ENCODE peak calls at places on chromosomes 2 and 18, in eight cellular contexts. X is CD8-positive, alpha-beta memory T cell; B is germinal center; M is left cardiac atrium; H is ecto neural progenitor cell; N is NT2/D1; Q is RPMI8226; W is GM20000. T is an unnamed sample.

GRCh38 chr2:178297091-178297411 is 102.7 kb downstream of the OSBPL6 start:
- DNase-seq in X (no peak), B (no peak), M (no peak), H (no peak), N (no peak), Q (no peak), W (no peak), T (no peak)

GRCh38 chr2:182066439-182067061 is 80.9 kb downstream of the PPP1R1C start:
- DNase-seq in X (no peak), B (no peak), M (no peak), H (no peak), N (no peak), Q (no peak), W (no peak), T (no peak)

GRCh38 chr2:67108231-67108630 is 288.9 kb upstream of the ETAA1 start:
- DNase-seq in X (no peak), B (no peak), M (no peak), H (no peak), N (no peak), Q (peak; percentile 4), W (no peak), T (no peak)

GRCh38 chr2:146817613-146818012 is 1027.2 kb upstream of the ACVR2A start:
- DNase-seq in X (no peak), B (no peak), M (no peak), H (no peak), N (no peak), Q (no peak), W (no peak), T (no peak)

GRCh38 chr2:62774555-62775366 is 69.2 kb downstream of the EHBP1 start:
- DNase-seq in X (peak; percentile 30), B (peak; percentile 9), M (no peak), H (no peak), N (peak; percentile 16), Q (peak; percentile 46), W (peak; percentile 23), T (peak; percentile 7)

GRCh38 chr2:5691659-5692529 is at the start of gene SOX11:
- DNase-seq in X (no peak), B (peak; percentile 20), M (peak; percentile 59), H (peak; percentile 96), N (peak; percentile 90), Q (no peak), W (peak; percentile 47), T (no peak)

GRCh38 chr18:56038258-56039030 is 450.5 kb upstream of the TCF4 start:
- DNase-seq in X (no peak), B (peak; percentile 2), M (no peak), H (no peak), N (no peak), Q (no peak), W (no peak), T (no peak)

GRCh38 chr2:110116033-110116710 is 550 bp upstream of the MALL start:
- DNase-seq in X (no peak), B (no peak), M (peak; percentile 77), H (peak; percentile 60), N (peak; percentile 23), Q (peak; percentile 5), W (peak; percentile 36), T (no peak)

GRCh38 chr18:80147418-80148315 is 38.6 kb downstream of the ADNP2 start:
- DNase-seq in X (peak; percentile 77), B (peak; percentile 78), M (peak; percentile 87), H (peak; percentile 77), N (peak; percentile 50), Q (peak; percentile 90), W (peak; percentile 83), T (peak; percentile 41)

GRCh38 chr2:168136392-168136977 is 110.9 kb downstream of the STK39 start:
- DNase-seq in X (no peak), B (peak; percentile 17), M (no peak), H (no peak), N (no peak), Q (no peak), W (peak; percentile 13), T (no peak)

GRCh38 chr18:58286793-58287625 is 243.0 kb downstream of the NEDD4L start:
- DNase-seq in X (no peak), B (no peak), M (no peak), H (no peak), N (no peak), Q (no peak), W (no peak), T (no peak)

GRCh38 chr2:224098473-224098872 is 59.4 kb upstream of the SERPINE2 start:
- DNase-seq in X (no peak), B (no peak), M (peak; percentile 29), H (no peak), N (no peak), Q (no peak), W (no peak), T (no peak)

GRCh38 chr18:76468345-76469275 is 26.4 kb downstream of the ZNF516 start:
- DNase-seq in X (no peak), B (no peak), M (no peak), H (no peak), N (no peak), Q (no peak), W (no peak), T (no peak)

GRCh38 chr2:180122874-180123273 is 115.8 kb upstream of the CWC22 start:
- DNase-seq in X (no peak), B (no peak), M (no peak), H (no peak), N (no peak), Q (no peak), W (no peak), T (no peak)

GRCh38 chr18:5914971-5915370 is 19.6 kb upstream of the TMEM200C start:
- DNase-seq in X (no peak), B (no peak), M (no peak), H (no peak), N (no peak), Q (no peak), W (no peak), T (no peak)

GRCh38 chr18:2337552-2338141 is 233.7 kb downstream of the METTL4 start:
- DNase-seq in X (peak; percentile 13), B (peak; percentile 43), M (peak; percentile 27), H (no peak), N (no peak), Q (peak; percentile 20), W (peak; percentile 32), T (peak; percentile 26)

GRCh38 chr2:206192157-206192556 is 32.5 kb downstream of the EEF1B2 start:
- DNase-seq in X (no peak), B (no peak), M (no peak), H (no peak), N (no peak), Q (no peak), W (no peak), T (no peak)

GRCh38 chr2:186422226-186422625 is 63.8 kb upstream of the ZC3H15 start:
- DNase-seq in X (no peak), B (no peak), M (peak; percentile 40), H (no peak), N (no peak), Q (no peak), W (no peak), T (no peak)

GRCh38 chr2:97693476-97693875 is 19.9 kb upstream of the ZAP70 start:
- DNase-seq in X (no peak), B (no peak), M (no peak), H (no peak), N (no peak), Q (no peak), W (no peak), T (no peak)

GRCh38 chr2:155815851-155816250 is 516.7 kb downstream of the NR4A2 start:
- DNase-seq in X (no peak), B (no peak), M (no peak), H (no peak), N (peak; percentile 28), Q (peak; percentile 44), W (peak; percentile 16), T (peak; percentile 10)

GRCh38 chr2:171086352-171087290 is 74.1 kb downstream of the TLK1 start:
- DNase-seq in X (peak; percentile 73), B (peak; percentile 33), M (peak; percentile 27), H (peak; percentile 50), N (peak; percentile 22), Q (peak; percentile 17), W (peak; percentile 23), T (peak; percentile 22)

GRCh38 chr18:12769644-12770440 is 67.0 kb downstream of the PSMG2 start:
- DNase-seq in X (no peak), B (no peak), M (no peak), H (no peak), N (no peak), Q (no peak), W (no peak), T (no peak)

GRCh38 chr2:58796239-58796638 is 555.1 kb upstream of the FANCL start:
- DNase-seq in X (no peak), B (no peak), M (no peak), H (no peak), N (no peak), Q (no peak), W (no peak), T (no peak)

GRCh38 chr2:134381141-134381540 is 127.3 kb downstream of the MGAT5 start:
- DNase-seq in X (no peak), B (no peak), M (no peak), H (no peak), N (no peak), Q (no peak), W (no peak), T (no peak)

GRCh38 chr2:102142829-102143449 is 393 bp downstream of the IL1R1 start:
- DNase-seq in X (no peak), B (no peak), M (no peak), H (peak; percentile 70), N (no peak), Q (no peak), W (no peak), T (no peak)

T was measured in GM12864.